ENCODE peak calls at places on chromosomes 3 and 15, in nine cellular contexts. One of them, this sample, is unnamed.

GRCh38 chr3:51669241-51670052 is 1.6 kb upstream of the TEX264 start:
- DNase-seq in EL: peak; percentile 80
- DNase-seq in OCI-M1: peak; percentile 90
- DNase-seq in stimulated activated CD8-positive, alpha-beta memory T cell treated with anti-CD3 and anti-CD28 coated beads, Interleukin-15, amount 100 ng/mL, for 1 hour: peak; percentile 60
- DNase-seq in heart left ventricle: peak; percentile 77
- DNase-seq in NCI-H2227 treated with DMSO at 0.1 percent for 48 hours: peak; percentile 6
- DNase-seq in stimulated activated CD4-positive, alpha-beta T cell treated with anti-CD3 and anti-CD28 coated beads, Interleukin-12 subunit alpha, Interleukin-12 subunit beta, amount 100 ng/mL, for 24 hours: peak; percentile 61
- DNase-seq in C1 segment of cervical spinal cord: peak; percentile 11
- DNase-seq in GM19239: peak; percentile 62
- DNase-seq in this sample: peak; percentile 76

GRCh38 chr3:62193586-62194345 is 179.6 kb downstream of the FEZF2 start:
- DNase-seq in stimulated activated CD8-positive, alpha-beta memory T cell treated with anti-CD3 and anti-CD28 coated beads, Interleukin-15, amount 100 ng/mL, for 1 hour: no peak
- DNase-seq in EL: no peak
- DNase-seq in C1 segment of cervical spinal cord: no peak
- DNase-seq in GM19239: no peak
- DNase-seq in stimulated activated CD4-positive, alpha-beta T cell treated with anti-CD3 and anti-CD28 coated beads, Interleukin-12 subunit alpha, Interleukin-12 subunit beta, amount 100 ng/mL, for 24 hours: no peak
- DNase-seq in OCI-M1: no peak
- DNase-seq in heart left ventricle: no peak
- DNase-seq in NCI-H2227 treated with DMSO at 0.1 percent for 48 hours: no peak
- DNase-seq in this sample: no peak

GRCh38 chr15:29677871-29678431 is 144.3 kb downstream of the TJP1 start:
- DNase-seq in OCI-M1: no peak
- DNase-seq in EL: no peak
- DNase-seq in C1 segment of cervical spinal cord: no peak
- DNase-seq in heart left ventricle: no peak
- DNase-seq in stimulated activated CD8-positive, alpha-beta memory T cell treated with anti-CD3 and anti-CD28 coated beads, Interleukin-15, amount 100 ng/mL, for 1 hour: no peak
- DNase-seq in GM19239: no peak
- DNase-seq in stimulated activated CD4-positive, alpha-beta T cell treated with anti-CD3 and anti-CD28 coated beads, Interleukin-12 subunit alpha, Interleukin-12 subunit beta, amount 100 ng/mL, for 24 hours: no peak
- DNase-seq in NCI-H2227 treated with DMSO at 0.1 percent for 48 hours: no peak
- DNase-seq in this sample: no peak

GRCh38 chr15:89409993-89410767 is 75.6 kb upstream of the POLG start:
- DNase-seq in NCI-H2227 treated with DMSO at 0.1 percent for 48 hours: no peak
- DNase-seq in stimulated activated CD8-positive, alpha-beta memory T cell treated with anti-CD3 and anti-CD28 coated beads, Interleukin-15, amount 100 ng/mL, for 1 hour: no peak
- DNase-seq in EL: no peak
- DNase-seq in OCI-M1: no peak
- DNase-seq in stimulated activated CD4-positive, alpha-beta T cell treated with anti-CD3 and anti-CD28 coated beads, Interleukin-12 subunit alpha, Interleukin-12 subunit beta, amount 100 ng/mL, for 24 hours: no peak
- DNase-seq in heart left ventricle: no peak
- DNase-seq in GM19239: no peak
- DNase-seq in C1 segment of cervical spinal cord: no peak
- DNase-seq in this sample: no peak

GRCh38 chr3:179463299-179463698 is 12.0 kb upstream of the GNB4 start:
- DNase-seq in stimulated activated CD8-positive, alpha-beta memory T cell treated with anti-CD3 and anti-CD28 coated beads, Interleukin-15, amount 100 ng/mL, for 1 hour: no peak
- DNase-seq in GM19239: no peak
- DNase-seq in heart left ventricle: no peak
- DNase-seq in stimulated activated CD4-positive, alpha-beta T cell treated with anti-CD3 and anti-CD28 coated beads, Interleukin-12 subunit alpha, Interleukin-12 subunit beta, amount 100 ng/mL, for 24 hours: no peak
- DNase-seq in EL: no peak
- DNase-seq in OCI-M1: no peak
- DNase-seq in C1 segment of cervical spinal cord: no peak
- DNase-seq in NCI-H2227 treated with DMSO at 0.1 percent for 48 hours: no peak
- DNase-seq in this sample: no peak

GRCh38 chr3:97658670-97659285 is 105.8 kb upstream of the ARL6 start:
- DNase-seq in OCI-M1: peak; percentile 60
- DNase-seq in GM19239: no peak
- DNase-seq in EL: peak; percentile 0
- DNase-seq in C1 segment of cervical spinal cord: no peak
- DNase-seq in stimulated activated CD8-positive, alpha-beta memory T cell treated with anti-CD3 and anti-CD28 coated beads, Interleukin-15, amount 100 ng/mL, for 1 hour: no peak
- DNase-seq in heart left ventricle: no peak
- DNase-seq in stimulated activated CD4-positive, alpha-beta T cell treated with anti-CD3 and anti-CD28 coated beads, Interleukin-12 subunit alpha, Interleukin-12 subunit beta, amount 100 ng/mL, for 24 hours: no peak
- DNase-seq in NCI-H2227 treated with DMSO at 0.1 percent for 48 hours: peak; percentile 26
- DNase-seq in this sample: no peak

GRCh38 chr15:75348563-75349350 is 1.9 kb downstream of the NEIL1 start:
- DNase-seq in EL: no peak
- DNase-seq in C1 segment of cervical spinal cord: no peak
- DNase-seq in NCI-H2227 treated with DMSO at 0.1 percent for 48 hours: no peak
- DNase-seq in GM19239: no peak
- DNase-seq in stimulated activated CD4-positive, alpha-beta T cell treated with anti-CD3 and anti-CD28 coated beads, Interleukin-12 subunit alpha, Interleukin-12 subunit beta, amount 100 ng/mL, for 24 hours: no peak
- DNase-seq in stimulated activated CD8-positive, alpha-beta memory T cell treated with anti-CD3 and anti-CD28 coated beads, Interleukin-15, amount 100 ng/mL, for 1 hour: no peak
- DNase-seq in OCI-M1: no peak
- DNase-seq in heart left ventricle: no peak
- DNase-seq in this sample: no peak

GRCh38 chr3:143000525-143000924 is 845 bp upstream of the U2SURP start:
- DNase-seq in stimulated activated CD8-positive, alpha-beta memory T cell treated with anti-CD3 and anti-CD28 coated beads, Interleukin-15, amount 100 ng/mL, for 1 hour: no peak
- DNase-seq in heart left ventricle: no peak
- DNase-seq in C1 segment of cervical spinal cord: no peak
- DNase-seq in GM19239: no peak
- DNase-seq in NCI-H2227 treated with DMSO at 0.1 percent for 48 hours: no peak
- DNase-seq in OCI-M1: no peak
- DNase-seq in stimulated activated CD4-positive, alpha-beta T cell treated with anti-CD3 and anti-CD28 coated beads, Interleukin-12 subunit alpha, Interleukin-12 subunit beta, amount 100 ng/mL, for 24 hours: no peak
- DNase-seq in EL: peak; percentile 50
- DNase-seq in this sample: no peak

GRCh38 chr15:98855815-98856539 is 151.6 kb downstream of the PGPEP1L start:
- DNase-seq in OCI-M1: no peak
- DNase-seq in stimulated activated CD8-positive, alpha-beta memory T cell treated with anti-CD3 and anti-CD28 coated beads, Interleukin-15, amount 100 ng/mL, for 1 hour: no peak
- DNase-seq in C1 segment of cervical spinal cord: no peak
- DNase-seq in GM19239: no peak
- DNase-seq in NCI-H2227 treated with DMSO at 0.1 percent for 48 hours: no peak
- DNase-seq in heart left ventricle: no peak
- DNase-seq in EL: no peak
- DNase-seq in stimulated activated CD4-positive, alpha-beta T cell treated with anti-CD3 and anti-CD28 coated beads, Interleukin-12 subunit alpha, Interleukin-12 subunit beta, amount 100 ng/mL, for 24 hours: no peak
- DNase-seq in this sample: no peak

GRCh38 chr3:20326537-20326936 is 140.5 kb upstream of the SGO1 start:
- DNase-seq in NCI-H2227 treated with DMSO at 0.1 percent for 48 hours: no peak
- DNase-seq in EL: peak; percentile 24
- DNase-seq in GM19239: no peak
- DNase-seq in OCI-M1: no peak
- DNase-seq in C1 segment of cervical spinal cord: no peak
- DNase-seq in stimulated activated CD8-positive, alpha-beta memory T cell treated with anti-CD3 and anti-CD28 coated beads, Interleukin-15, amount 100 ng/mL, for 1 hour: no peak
- DNase-seq in stimulated activated CD4-positive, alpha-beta T cell treated with anti-CD3 and anti-CD28 coated beads, Interleukin-12 subunit alpha, Interleukin-12 subunit beta, amount 100 ng/mL, for 24 hours: no peak
- DNase-seq in heart left ventricle: no peak
- DNase-seq in this sample: no peak

GRCh38 chr3:196292281-196292923 is 4.9 kb upstream of the PCYT1A start:
- DNase-seq in stimulated activated CD4-positive, alpha-beta T cell treated with anti-CD3 and anti-CD28 coated beads, Interleukin-12 subunit alpha, Interleukin-12 subunit beta, amount 100 ng/mL, for 24 hours: no peak
- DNase-seq in stimulated activated CD8-positive, alpha-beta memory T cell treated with anti-CD3 and anti-CD28 coated beads, Interleukin-15, amount 100 ng/mL, for 1 hour: no peak
- DNase-seq in EL: no peak
- DNase-seq in GM19239: no peak
- DNase-seq in OCI-M1: no peak
- DNase-seq in heart left ventricle: no peak
- DNase-seq in C1 segment of cervical spinal cord: no peak
- DNase-seq in NCI-H2227 treated with DMSO at 0.1 percent for 48 hours: no peak
- DNase-seq in this sample: peak; percentile 57

GRCh38 chr15:92092391-92092790 is 238.9 kb downstream of the SLCO3A1 start:
- DNase-seq in stimulated activated CD4-positive, alpha-beta T cell treated with anti-CD3 and anti-CD28 coated beads, Interleukin-12 subunit alpha, Interleukin-12 subunit beta, amount 100 ng/mL, for 24 hours: no peak
- DNase-seq in stimulated activated CD8-positive, alpha-beta memory T cell treated with anti-CD3 and anti-CD28 coated beads, Interleukin-15, amount 100 ng/mL, for 1 hour: no peak
- DNase-seq in EL: no peak
- DNase-seq in heart left ventricle: no peak
- DNase-seq in NCI-H2227 treated with DMSO at 0.1 percent for 48 hours: no peak
- DNase-seq in C1 segment of cervical spinal cord: no peak
- DNase-seq in OCI-M1: no peak
- DNase-seq in GM19239: no peak
- DNase-seq in this sample: no peak

GRCh38 chr3:29176501-29176900 is 104.4 kb upstream of the RBMS3 start:
- DNase-seq in NCI-H2227 treated with DMSO at 0.1 percent for 48 hours: peak; percentile 88
- DNase-seq in stimulated activated CD4-positive, alpha-beta T cell treated with anti-CD3 and anti-CD28 coated beads, Interleukin-12 subunit alpha, Interleukin-12 subunit beta, amount 100 ng/mL, for 24 hours: no peak
- DNase-seq in heart left ventricle: peak; percentile 19
- DNase-seq in EL: no peak
- DNase-seq in stimulated activated CD8-positive, alpha-beta memory T cell treated with anti-CD3 and anti-CD28 coated beads, Interleukin-15, amount 100 ng/mL, for 1 hour: no peak
- DNase-seq in C1 segment of cervical spinal cord: no peak
- DNase-seq in GM19239: no peak
- DNase-seq in OCI-M1: no peak
- DNase-seq in this sample: no peak

GRCh38 chr15:80404719-80405553 is 754 bp downstream of the ARNT2 start:
- DNase-seq in EL: peak; percentile 56
- DNase-seq in stimulated activated CD4-positive, alpha-beta T cell treated with anti-CD3 and anti-CD28 coated beads, Interleukin-12 subunit alpha, Interleukin-12 subunit beta, amount 100 ng/mL, for 24 hours: no peak
- DNase-seq in heart left ventricle: no peak
- DNase-seq in OCI-M1: no peak
- DNase-seq in stimulated activated CD8-positive, alpha-beta memory T cell treated with anti-CD3 and anti-CD28 coated beads, Interleukin-15, amount 100 ng/mL, for 1 hour: no peak
- DNase-seq in GM19239: no peak
- DNase-seq in C1 segment of cervical spinal cord: peak; percentile 31
- DNase-seq in NCI-H2227 treated with DMSO at 0.1 percent for 48 hours: peak; percentile 7
- DNase-seq in this sample: no peak

GRCh38 chr3:80097674-80098073 is 329.9 kb upstream of the ROBO1 start:
- DNase-seq in OCI-M1: no peak
- DNase-seq in C1 segment of cervical spinal cord: no peak
- DNase-seq in stimulated activated CD8-positive, alpha-beta memory T cell treated with anti-CD3 and anti-CD28 coated beads, Interleukin-15, amount 100 ng/mL, for 1 hour: no peak
- DNase-seq in heart left ventricle: no peak
- DNase-seq in NCI-H2227 treated with DMSO at 0.1 percent for 48 hours: no peak
- DNase-seq in EL: no peak
- DNase-seq in GM19239: no peak
- DNase-seq in stimulated activated CD4-positive, alpha-beta T cell treated with anti-CD3 and anti-CD28 coated beads, Interleukin-12 subunit alpha, Interleukin-12 subunit beta, amount 100 ng/mL, for 24 hours: no peak
- DNase-seq in this sample: no peak

GRCh38 chr15:26722621-26723160 is 50.2 kb downstream of the GABRB3 start:
- DNase-seq in OCI-M1: no peak
- DNase-seq in GM19239: no peak
- DNase-seq in heart left ventricle: no peak
- DNase-seq in C1 segment of cervical spinal cord: no peak
- DNase-seq in NCI-H2227 treated with DMSO at 0.1 percent for 48 hours: no peak
- DNase-seq in stimulated activated CD8-positive, alpha-beta memory T cell treated with anti-CD3 and anti-CD28 coated beads, Interleukin-15, amount 100 ng/mL, for 1 hour: no peak
- DNase-seq in EL: no peak
- DNase-seq in stimulated activated CD4-positive, alpha-beta T cell treated with anti-CD3 and anti-CD28 coated beads, Interleukin-12 subunit alpha, Interleukin-12 subunit beta, amount 100 ng/mL, for 24 hours: no peak
- DNase-seq in this sample: no peak

GRCh38 chr3:34301313-34301712 is 502.9 kb downstream of the PDCD6IP start:
- DNase-seq in NCI-H2227 treated with DMSO at 0.1 percent for 48 hours: no peak
- DNase-seq in heart left ventricle: no peak
- DNase-seq in stimulated activated CD8-positive, alpha-beta memory T cell treated with anti-CD3 and anti-CD28 coated beads, Interleukin-15, amount 100 ng/mL, for 1 hour: no peak
- DNase-seq in OCI-M1: no peak
- DNase-seq in EL: no peak
- DNase-seq in C1 segment of cervical spinal cord: no peak
- DNase-seq in GM19239: no peak
- DNase-seq in stimulated activated CD4-positive, alpha-beta T cell treated with anti-CD3 and anti-CD28 coated beads, Interleukin-12 subunit alpha, Interleukin-12 subunit beta, amount 100 ng/mL, for 24 hours: no peak
- DNase-seq in this sample: no peak

GRCh38 chr3:73504255-73504654 is 120.5 kb downstream of the PDZRN3 start:
- DNase-seq in NCI-H2227 treated with DMSO at 0.1 percent for 48 hours: no peak
- DNase-seq in EL: no peak
- DNase-seq in C1 segment of cervical spinal cord: no peak
- DNase-seq in stimulated activated CD4-positive, alpha-beta T cell treated with anti-CD3 and anti-CD28 coated beads, Interleukin-12 subunit alpha, Interleukin-12 subunit beta, amount 100 ng/mL, for 24 hours: no peak
- DNase-seq in stimulated activated CD8-positive, alpha-beta memory T cell treated with anti-CD3 and anti-CD28 coated beads, Interleukin-15, amount 100 ng/mL, for 1 hour: no peak
- DNase-seq in OCI-M1: no peak
- DNase-seq in GM19239: no peak
- DNase-seq in heart left ventricle: no peak
- DNase-seq in this sample: no peak

GRCh38 chr15:25247418-25248030 is 191.3 kb downstream of the UBE3A start:
- DNase-seq in GM19239: no peak
- DNase-seq in C1 segment of cervical spinal cord: no peak
- DNase-seq in NCI-H2227 treated with DMSO at 0.1 percent for 48 hours: no peak
- DNase-seq in stimulated activated CD4-positive, alpha-beta T cell treated with anti-CD3 and anti-CD28 coated beads, Interleukin-12 subunit alpha, Interleukin-12 subunit beta, amount 100 ng/mL, for 24 hours: no peak
- DNase-seq in OCI-M1: no peak
- DNase-seq in stimulated activated CD8-positive, alpha-beta memory T cell treated with anti-CD3 and anti-CD28 coated beads, Interleukin-15, amount 100 ng/mL, for 1 hour: no peak
- DNase-seq in heart left ventricle: no peak
- DNase-seq in EL: no peak
- DNase-seq in this sample: no peak

GRCh38 chr3:73490453-73491311 is 134.1 kb downstream of the PDZRN3 start:
- DNase-seq in OCI-M1: no peak
- DNase-seq in NCI-H2227 treated with DMSO at 0.1 percent for 48 hours: no peak
- DNase-seq in EL: peak; percentile 40
- DNase-seq in C1 segment of cervical spinal cord: no peak
- DNase-seq in GM19239: no peak
- DNase-seq in stimulated activated CD4-positive, alpha-beta T cell treated with anti-CD3 and anti-CD28 coated beads, Interleukin-12 subunit alpha, Interleukin-12 subunit beta, amount 100 ng/mL, for 24 hours: no peak
- DNase-seq in stimulated activated CD8-positive, alpha-beta memory T cell treated with anti-CD3 and anti-CD28 coated beads, Interleukin-15, amount 100 ng/mL, for 1 hour: no peak
- DNase-seq in heart left ventricle: peak; percentile 57
- DNase-seq in this sample: no peak

GRCh38 chr15:70775160-70775559 is 11.8 kb upstream of the UACA start:
- DNase-seq in stimulated activated CD8-positive, alpha-beta memory T cell treated with anti-CD3 and anti-CD28 coated beads, Interleukin-15, amount 100 ng/mL, for 1 hour: no peak
- DNase-seq in NCI-H2227 treated with DMSO at 0.1 percent for 48 hours: no peak
- DNase-seq in heart left ventricle: no peak
- DNase-seq in OCI-M1: no peak
- DNase-seq in stimulated activated CD4-positive, alpha-beta T cell treated with anti-CD3 and anti-CD28 coated beads, Interleukin-12 subunit alpha, Interleukin-12 subunit beta, amount 100 ng/mL, for 24 hours: no peak
- DNase-seq in EL: peak; percentile 95
- DNase-seq in GM19239: no peak
- DNase-seq in C1 segment of cervical spinal cord: no peak
- DNase-seq in this sample: no peak

GRCh38 chr3:172746476-172746875 is 4.0 kb upstream of the ECT2 start:
- DNase-seq in heart left ventricle: no peak
- DNase-seq in EL: peak; percentile 35
- DNase-seq in C1 segment of cervical spinal cord: no peak
- DNase-seq in stimulated activated CD4-positive, alpha-beta T cell treated with anti-CD3 and anti-CD28 coated beads, Interleukin-12 subunit alpha, Interleukin-12 subunit beta, amount 100 ng/mL, for 24 hours: no peak
- DNase-seq in OCI-M1: no peak
- DNase-seq in stimulated activated CD8-positive, alpha-beta memory T cell treated with anti-CD3 and anti-CD28 coated beads, Interleukin-15, amount 100 ng/mL, for 1 hour: no peak
- DNase-seq in NCI-H2227 treated with DMSO at 0.1 percent for 48 hours: no peak
- DNase-seq in GM19239: no peak
- DNase-seq in this sample: no peak